ENCODE peak calls at places on chromosomes 16 and 17, in four cellular contexts. Q is heart right ventricle; B is stimulated activated CD4-positive, alpha-beta T cell treated with anti-CD3 and anti-CD28 coated beads, Interleukin-2, amount 100 ng/mL, for 24 hours; A is ACHN. J is an unnamed sample.

GRCh38 chr17:59424331-59424730 is 92.9 kb downstream of the YPEL2 start:
- DNase-seq in Q (no peak), B (no peak), A (no peak), J (no peak)

GRCh38 chr17:75830168-75831031 is 13.8 kb downstream of the UNC13D start:
- DNase-seq in Q (no peak), B (peak; percentile 56), A (peak; percentile 25), J (no peak)

GRCh38 chr16:4218202-4218601 is 23.7 kb downstream of the SRL start:
- DNase-seq in Q (no peak), B (no peak), A (no peak), J (no peak)

GRCh38 chr17:42198897-42199296 is 4.6 kb upstream of the GHDC start:
- DNase-seq in Q (no peak), B (no peak), A (no peak), J (no peak)

GRCh38 chr17:81966343-81967243 is 5.6 kb upstream of the NOTUM start:
- DNase-seq in Q (no peak), B (no peak), A (no peak), J (no peak)

GRCh38 chr17:75250009-75250471 is 11.4 kb downstream of the GGA3 start:
- DNase-seq in Q (no peak), B (peak; percentile 85), A (no peak), J (peak; percentile 43)

GRCh38 chr17:65533855-65534457 is 27.5 kb downstream of the AXIN2 start:
- DNase-seq in Q (no peak), B (no peak), A (no peak), J (no peak)

GRCh38 chr16:20056436-20056835 is 17.3 kb downstream of the GPR139 start:
- DNase-seq in Q (no peak), B (no peak), A (no peak), J (no peak)

GRCh38 chr16:84718-85452 is 6.9 kb downstream of the MPG start:
- DNase-seq in Q (peak; percentile 76), B (peak; percentile 62), A (peak; percentile 96), J (peak; percentile 8)

GRCh38 chr17:42422412-42422957 is 571 bp downstream of the CAVIN1 start:
- DNase-seq in Q (no peak), B (no peak), A (peak; percentile 38), J (no peak)

GRCh38 chr17:75878174-75878998 is at the start of gene TRIM47:
- DNase-seq in Q (peak; percentile 72), B (no peak), A (peak; percentile 69), J (no peak)

GRCh38 chr17:45197108-45197507 is 24.6 kb upstream of the FMNL1 start:
- DNase-seq in Q (no peak), B (no peak), A (no peak), J (no peak)